ENCODE peak calls at places on chromosomes 13 and 19, in seven cellular contexts. R is GOT3; Z is Caki2; J is activated CD8-positive, alpha-beta T cell treated with anti-CD3 and anti-CD28 coated beads, Interleukin-2, amount 10 ng/mL, durations not matched to agents 7 days and 5 days; G is neural crest cell; T is CD8-positive, alpha-beta T cell; D is EL. U is an unnamed sample.

GRCh38 chr13:41352935-41353801 is 42.1 kb downstream of the NAA16 start:
- DNase-seq in R (no peak), D (peak; percentile 60), J (peak; percentile 67), T (peak; percentile 42), G (peak; percentile 30), Z (peak; percentile 72), U (peak; percentile 28)

GRCh38 chr19:18441804-18442788 is 4.2 kb upstream of the ISYNA1 start:
- DNase-seq in R (no peak), T (no peak), Z (no peak), J (peak; percentile 56), G (no peak), D (no peak), U (peak; percentile 70)

GRCh38 chr13:37306778-37307544 is 201.5 kb upstream of the CSNK1A1L start:
- DNase-seq in Z (peak; percentile 4), J (no peak), D (peak; percentile 93), T (no peak), R (no peak), G (no peak), U (no peak)

GRCh38 chr19:44571830-44572661 is 41.3 kb upstream of the IGSF23 start:
- DNase-seq in G (no peak), R (no peak), D (no peak), J (no peak), T (no peak), Z (no peak), U (no peak)

GRCh38 chr13:77789386-77789785 is 91.9 kb downstream of the SLAIN1 start:
- DNase-seq in Z (no peak), G (no peak), D (no peak), J (no peak), R (no peak), T (no peak), U (no peak)

GRCh38 chr19:11203194-11204075 is 6.1 kb upstream of the KANK2 start:
- DNase-seq in Z (no peak), J (no peak), G (peak; percentile 73), T (peak; percentile 24), R (no peak), D (peak; percentile 91), U (peak; percentile 21)

GRCh38 chr13:75685239-75685697 is 49.1 kb downstream of the LMO7 start:
- DNase-seq in R (no peak), J (no peak), G (no peak), T (no peak), D (peak; percentile 93), Z (no peak), U (no peak)

GRCh38 chr13:86960876-86961275 is 710.3 kb upstream of the SLITRK5 start:
- DNase-seq in G (no peak), J (no peak), R (no peak), Z (no peak), D (no peak), T (no peak), U (no peak)